ENCODE peak calls at places on chromosomes 7 and 10, in ten cellular contexts. D, F, P, X, C, E, W, G, Q and J are unnamed samples.

GRCh38 chr7:32062150-32062549 is 8.1 kb downstream of the PDE1C start:
- DNase-seq in D (peak; percentile 51), F (peak; percentile 23), P (peak; percentile 16), X (no peak), C (no peak), E (peak; percentile 48), W (peak; percentile 87), G (peak; percentile 66), Q (peak; percentile 48), J (no peak)

GRCh38 chr10:119350529-119351001 is 143.2 kb downstream of the GRK5 start:
- DNase-seq in D (no peak), F (no peak), P (no peak), X (no peak), C (no peak), E (no peak), W (no peak), G (no peak), Q (no peak), J (no peak)

GRCh38 chr10:58608356-58608755 is 95.7 kb downstream of the BICC1 start:
- DNase-seq in D (no peak), F (no peak), P (no peak), X (no peak), C (no peak), E (no peak), W (no peak), G (no peak), Q (no peak), J (no peak)

GRCh38 chr7:142478479-142479220 is 220.8 kb upstream of the PRSS58 start:
- DNase-seq in D (peak; percentile 52), F (peak; percentile 48), P (no peak), X (no peak), C (no peak), E (peak; percentile 70), W (peak; percentile 65), G (no peak), Q (peak; percentile 56), J (no peak)

GRCh38 chr7:149584530-149584929 is 86.9 kb upstream of the ZNF746 start:
- DNase-seq in D (no peak), F (no peak), P (no peak), X (no peak), C (no peak), E (no peak), W (no peak), G (no peak), Q (no peak), J (no peak)

GRCh38 chr7:132419538-132419937 is 156.7 kb downstream of the PLXNA4 start:
- DNase-seq in D (no peak), F (no peak), P (no peak), X (no peak), C (no peak), E (no peak), W (no peak), G (no peak), Q (peak; percentile 96), J (no peak)

GRCh38 chr7:151385626-151386300 is 24.1 kb downstream of the WDR86 start:
- DNase-seq in D (no peak), F (no peak), P (no peak), X (no peak), C (no peak), E (no peak), W (no peak), G (no peak), Q (no peak), J (no peak)

GRCh38 chr7:137820156-137820555 is 26.6 kb downstream of the DGKI start:
- DNase-seq in D (no peak), F (no peak), P (no peak), X (no peak), C (no peak), E (no peak), W (no peak), G (no peak), Q (no peak), J (no peak)

GRCh38 chr10:80204193-80204714 is 1.1 kb downstream of the ANXA11 start:
- DNase-seq in D (peak; percentile 89), F (no peak), P (no peak), X (no peak), C (no peak), E (no peak), W (peak; percentile 74), G (no peak), Q (no peak), J (no peak)
- TF ChIP-seq POLR2AphosphoS5 in D (peak; percentile 62), F (no peak), P (no peak), X (no peak), C (no peak), E (no peak), W (peak; percentile 33), G (no peak), Q (no peak), J (no peak)

GRCh38 chr10:77936697-77937567 is 10.4 kb upstream of the DLG5 start:
- DNase-seq in D (no peak), F (no peak), P (no peak), X (no peak), C (no peak), E (no peak), W (no peak), G (no peak), Q (no peak), J (no peak)

GRCh38 chr10:77941790-77942189 is 15.2 kb upstream of the DLG5 start:
- DNase-seq in D (no peak), F (no peak), P (no peak), X (no peak), C (no peak), E (no peak), W (no peak), G (no peak), Q (no peak), J (no peak)

GRCh38 chr10:77940627-77941026 is 14.1 kb upstream of the DLG5 start:
- DNase-seq in D (no peak), F (no peak), P (no peak), X (no peak), C (no peak), E (no peak), W (no peak), G (no peak), Q (no peak), J (no peak)

GRCh38 chr10:77940225-77940624 is 13.7 kb upstream of the DLG5 start:
- DNase-seq in D (no peak), F (no peak), P (no peak), X (no peak), C (no peak), E (no peak), W (no peak), G (no peak), Q (no peak), J (no peak)

DNA sequence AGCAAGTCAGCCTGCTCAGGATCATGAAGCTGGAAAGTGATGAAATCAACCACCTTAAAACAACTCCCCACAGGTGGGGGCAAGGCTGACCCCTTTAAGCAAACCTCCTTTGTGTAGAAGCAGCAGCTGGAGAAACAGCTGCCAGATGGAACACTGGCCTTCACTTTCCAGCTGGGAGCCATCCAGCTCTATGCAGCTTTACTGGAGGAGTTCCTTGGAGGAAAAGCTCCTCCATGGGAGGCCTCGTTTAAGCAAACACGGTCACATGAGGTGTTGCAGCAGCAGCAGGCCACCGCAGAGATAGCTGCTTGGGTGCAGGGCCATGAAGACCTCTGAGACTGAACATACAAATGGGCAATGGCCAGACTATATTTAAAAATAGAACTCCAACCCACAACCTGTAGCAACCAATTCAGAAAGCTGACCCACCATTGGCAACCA is 13.0 kb upstream of the DLG5 start:
- DNase-seq in D (peak; percentile 46), F (no peak), P (no peak), X (no peak), C (no peak), E (no peak), W (no peak), G (peak; percentile 93), Q (no peak), J (no peak)
- TF ChIP-seq POLR2AphosphoS5 in D (no peak), F (no peak), P (no peak), X (no peak), C (no peak), E (no peak), W (no peak), G (peak; percentile 62), Q (no peak), J (no peak)

DNA sequence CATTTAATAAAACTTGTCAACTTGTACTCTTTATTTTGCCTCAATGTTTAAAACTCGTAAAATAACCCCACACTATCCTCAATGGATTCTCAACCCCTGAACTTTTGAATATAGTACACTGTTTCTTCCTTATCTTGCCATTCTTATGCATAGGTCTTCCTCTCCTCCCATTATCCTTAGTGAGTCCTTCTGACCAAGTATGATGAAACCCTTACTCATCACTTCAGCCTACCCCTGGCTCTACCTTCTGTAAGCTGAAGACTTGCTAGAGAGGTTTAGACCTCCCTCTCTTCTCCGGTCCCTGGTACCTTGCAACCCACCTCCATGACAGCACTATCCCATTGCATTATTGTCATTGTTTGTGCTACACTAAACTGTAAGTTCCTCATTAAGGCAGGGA is 77.8 kb downstream of the SLC16A9 start:
- DNase-seq in D (no peak), F (no peak), P (no peak), X (no peak), C (no peak), E (no peak), W (no peak), G (no peak), Q (no peak), J (no peak)
- TF ChIP-seq POLR2AphosphoS5 in D (no peak), F (no peak), P (no peak), X (no peak), C (no peak), E (no peak), W (no peak), G (no peak), Q (no peak), J (no peak)

GRCh38 chr7:157392256-157393037 is 55.6 kb downstream of the DNAJB6 start:
- DNase-seq in D (no peak), F (no peak), P (no peak), X (no peak), C (peak; percentile 34), E (no peak), W (no peak), G (peak; percentile 13), Q (no peak), J (no peak)

GRCh38 chr7:157394246-157395191 is 57.7 kb downstream of the DNAJB6 start:
- DNase-seq in D (no peak), F (no peak), P (no peak), X (no peak), C (peak; percentile 47), E (no peak), W (no peak), G (peak; percentile 12), Q (no peak), J (no peak)

GRCh38 chr7:157391036-157391710 is 54.4 kb downstream of the DNAJB6 start:
- DNase-seq in D (no peak), F (no peak), P (no peak), X (no peak), C (peak; percentile 70), E (no peak), W (no peak), G (no peak), Q (no peak), J (no peak)

GRCh38 chr7:157386979-157387800 is 50.4 kb downstream of the DNAJB6 start:
- DNase-seq in D (peak; percentile 82), F (peak; percentile 69), P (no peak), X (peak; percentile 75), C (peak; percentile 91), E (peak; percentile 82), W (peak; percentile 97), G (peak; percentile 91), Q (peak; percentile 84), J (peak; percentile 58)

GRCh38 chr7:157389951-157390730 is 53.3 kb downstream of the DNAJB6 start:
- DNase-seq in D (no peak), F (no peak), P (no peak), X (no peak), C (peak; percentile 72), E (no peak), W (no peak), G (no peak), Q (no peak), J (no peak)
- TF ChIP-seq POLR2AphosphoS5 in D (no peak), F (no peak), P (no peak), X (no peak), C (no peak), E (no peak), W (no peak), G (no peak), Q (no peak), J (no peak)